ENCODE peak calls at places on chromosomes 1 and 21, in eight cellular contexts. T is mesothelial cell of epicardium, U is heart right ventricle, Z is CD14-positive monocyte, N is foreskin fibroblast, V is left lung, M is A549, R is prostate gland. H is an unnamed sample.

GRCh38 chr1:110309139-110309538 is 30.0 kb upstream of the RBM15 start:
- DNase-seq in T (no peak), U (no peak), Z (no peak), N (no peak), V (no peak), M (no peak), R (no peak), H (no peak)

GRCh38 chr1:185317886-185318310 is 855 bp upstream of the IVNS1ABP start:
- DNase-seq in T (no peak), U (peak), Z (peak), N (no peak), V (peak), M (peak), R (peak), H (peak)

GRCh38 chr1:181127898-181128453 is 39.5 kb downstream of the IER5 start:
- DNase-seq in T (no peak), U (no peak), Z (no peak), N (no peak), V (no peak), M (peak), R (no peak), H (no peak)

GRCh38 chr1:44484155-44484688 is 79.2 kb downstream of the RNF220 start:
- DNase-seq in T (no peak), U (no peak), Z (no peak), N (no peak), V (peak), M (no peak), R (no peak), H (no peak)

GRCh38 chr21:44391345-44392091 is 38.1 kb downstream of the TRPM2 start:
- DNase-seq in T (peak), U (peak), Z (peak), N (no peak), V (peak), M (no peak), R (no peak), H (no peak)

GRCh38 chr1:183033205-183033604 is 10.0 kb downstream of the LAMC1 start:
- DNase-seq in T (no peak), U (no peak), Z (no peak), N (no peak), V (no peak), M (no peak), R (no peak), H (no peak)

GRCh38 chr1:209222826-209223225 is 360.7 kb upstream of the CAMK1G start:
- DNase-seq in T (no peak), U (no peak), Z (no peak), N (no peak), V (no peak), M (no peak), R (no peak), H (no peak)

GRCh38 chr1:207644852-207645631 is at the start of gene CR1L:
- DNase-seq in T (no peak), U (peak), Z (peak), N (peak), V (peak), M (peak), R (peak), H (peak)

DNA sequence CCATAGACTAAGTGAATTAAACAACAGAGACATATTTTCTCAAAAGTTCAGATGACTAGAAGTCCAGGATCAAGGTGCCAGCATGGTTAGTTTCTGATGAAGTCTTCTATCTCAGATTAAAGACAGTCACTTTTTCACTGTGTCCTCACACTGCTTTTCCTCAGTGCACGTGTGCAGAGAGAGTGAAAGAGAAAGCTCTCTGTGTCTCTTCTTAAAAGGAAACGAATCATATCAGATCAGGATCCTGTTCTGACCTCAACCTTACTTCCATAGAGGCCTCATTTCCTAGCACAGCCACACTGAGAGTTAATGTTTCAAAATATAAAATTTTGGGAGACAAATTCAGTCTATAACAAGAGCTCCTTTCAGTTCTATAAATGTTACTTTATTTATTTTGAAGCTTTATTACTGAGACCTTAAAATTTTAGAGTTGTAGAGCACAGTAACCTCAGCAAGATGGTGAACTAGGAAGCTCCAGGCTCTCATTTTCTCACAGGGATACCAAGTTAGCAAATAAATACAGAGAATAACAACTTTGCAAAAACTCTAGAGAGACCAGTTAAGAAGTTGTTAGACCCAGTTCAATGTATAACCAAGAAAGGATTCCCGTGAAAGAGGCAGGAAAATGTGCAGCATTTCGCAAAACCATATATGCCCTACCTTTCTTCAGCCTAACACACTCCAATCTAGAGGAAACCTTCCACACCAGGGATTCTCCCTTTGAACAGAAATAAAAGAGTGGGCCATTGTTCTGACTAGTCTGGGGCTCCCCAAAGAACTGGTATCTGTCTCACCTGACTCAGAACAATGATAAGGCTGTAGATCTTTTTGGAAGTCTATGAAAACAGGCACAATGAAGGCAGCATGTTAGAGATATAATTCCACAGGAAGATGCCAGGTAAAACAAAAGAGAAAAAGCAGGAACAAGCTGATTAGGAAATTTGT is 372.2 kb downstream of the MRPL39 start:
- DNase-seq in T (no peak), U (no peak), Z (no peak), N (no peak), V (no peak), M (no peak), R (no peak), H (no peak)
- TF ChIP-seq CTCF in T (no peak), U (no peak), Z (no peak), N (no peak), V (no peak), M (no peak), R (no peak), H (no peak)

GRCh38 chr1:213286235-213286634 is 235.2 kb downstream of the RPS6KC1 start:
- DNase-seq in T (no peak), U (no peak), Z (no peak), N (no peak), V (no peak), M (no peak), R (no peak), H (no peak)
- TF ChIP-seq CTCF in T (peak), U (peak), Z (no peak), N (no peak), V (no peak), M (no peak), R (no peak), H (peak)

GRCh38 chr1:1019122-1019999 is 559 bp upstream of the AGRN start:
- DNase-seq in T (peak), U (peak), Z (peak), N (peak), V (peak), M (peak), R (peak), H (peak)
- TF ChIP-seq CTCF in T (peak), U (peak), Z (peak), N (peak), V (peak), M (peak), R (peak), H (no peak)

DNA sequence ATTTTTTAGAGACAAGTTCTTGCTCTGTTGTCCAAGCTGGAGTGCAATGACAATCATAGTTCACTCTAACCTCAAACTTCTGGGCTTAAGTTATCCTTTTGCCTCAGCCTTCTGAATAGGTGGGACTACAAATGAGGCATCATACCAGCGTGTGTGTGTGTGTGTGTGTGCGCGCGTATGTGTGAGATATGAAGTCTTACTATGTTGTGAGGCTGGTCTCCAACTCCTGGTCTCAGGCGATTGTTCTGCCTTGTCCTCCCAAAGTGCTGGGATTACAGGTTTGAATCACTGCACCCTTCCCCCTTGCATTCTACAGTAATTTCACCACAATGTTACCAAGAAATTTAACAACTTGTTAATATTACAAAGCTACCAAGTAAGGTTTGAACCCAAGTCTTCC is 688 bp upstream of the GBP2 start:
- DNase-seq in T (no peak), U (no peak), Z (no peak), N (no peak), V (no peak), M (no peak), R (no peak), H (no peak)
- TF ChIP-seq CTCF in T (no peak), U (no peak), Z (no peak), N (no peak), V (no peak), M (no peak), R (no peak), H (no peak)